ENCODE peak calls at places on chromosomes 4 and X, in seven cellular contexts. Y is kidney epithelial cell, Q is T-helper 2 cell, B is Caki2, I is PC-9, O is A172, J is T follicular helper cell. D is an unnamed sample.

GRCh38 chr4:7929530-7929951 is 10.1 kb downstream of the AFAP1 start:
- DNase-seq in I (peak), B (no peak), O (peak), Q (no peak), Y (no peak), J (no peak), D (no peak)

GRCh38 chr4:84648863-84649647 is 66.1 kb downstream of the CDS1 start:
- DNase-seq in Q (no peak), B (no peak), O (no peak), Y (no peak), I (no peak), J (no peak), D (no peak)

GRCh38 chr4:33494150-33494549 is 2750.2 kb downstream of the ARAP2 start:
- DNase-seq in J (no peak), I (no peak), O (peak), Y (no peak), Q (no peak), B (peak), D (peak)

GRCh38 chr4:107818301-107818910 is 6.3 kb upstream of the SGMS2 start:
- DNase-seq in O (peak), Q (no peak), Y (peak), B (peak), I (peak), J (no peak), D (no peak)

GRCh38 chrX:75096331-75096730 is 59.8 kb downstream of the ABCB7 start:
- DNase-seq in B (no peak), Q (no peak), O (no peak), Y (no peak), J (no peak), I (no peak), D (no peak)

GRCh38 chrX:49166914-49167739 is 4.6 kb downstream of the MAGIX start:
- DNase-seq in I (peak), J (no peak), B (no peak), O (peak), Y (no peak), Q (peak), D (no peak)

GRCh38 chr4:106287353-106287969 is 28.5 kb downstream of the TBCK start:
- DNase-seq in I (no peak), Q (no peak), J (no peak), Y (peak), B (peak), O (peak), D (peak)

GRCh38 chrX:152913354-152913753 is 15.5 kb downstream of the ZNF185 start:
- DNase-seq in Y (no peak), B (no peak), O (no peak), I (no peak), Q (no peak), J (no peak), D (no peak)

GRCh38 chr4:22190855-22191254 is 242.3 kb upstream of the KCNIP4 start:
- DNase-seq in J (no peak), B (peak), Y (peak), I (peak), O (peak), Q (no peak), D (peak)

GRCh38 chrX:20947411-20947912 is 426.8 kb upstream of the CNKSR2 start:
- DNase-seq in B (no peak), Q (no peak), J (no peak), O (no peak), I (no peak), Y (no peak), D (no peak)

GRCh38 chrX:44828008-44828605 is 15.7 kb upstream of the DUSP21 start:
- DNase-seq in O (peak), J (no peak), Q (no peak), B (peak), Y (peak), I (no peak), D (peak)

GRCh38 chr4:52932586-52933482 is 70.7 kb downstream of the RASL11B start:
- DNase-seq in B (no peak), Y (no peak), O (no peak), J (no peak), Q (no peak), I (no peak), D (no peak)

GRCh38 chr4:7393491-7394183 is 41.1 kb downstream of the PSAPL1 start:
- DNase-seq in O (no peak), J (no peak), Q (no peak), I (no peak), B (no peak), Y (no peak), D (no peak)

GRCh38 chr4:143784567-143784966 is 84.1 kb upstream of the FREM3 start:
- DNase-seq in B (no peak), J (no peak), Y (no peak), Q (no peak), O (no peak), I (no peak), D (no peak)

GRCh38 chr4:98555798-98556445 is 102.5 kb downstream of the TSPAN5 start:
- DNase-seq in O (no peak), J (no peak), I (no peak), Y (no peak), B (no peak), Q (no peak), D (no peak)

GRCh38 chr4:66433706-66434105 is 763.4 kb upstream of the EPHA5 start:
- DNase-seq in O (no peak), J (no peak), B (no peak), I (no peak), Q (no peak), Y (no peak), D (no peak)

GRCh38 chr4:122732329-122733026 is at the start of gene BBS12:
- DNase-seq in I (peak), J (peak), O (peak), Y (peak), Q (peak), B (peak), D (peak)

GRCh38 chr4:125104616-125105015 is 210.1 kb upstream of the FAT4 start:
- DNase-seq in I (no peak), Q (no peak), O (peak), Y (no peak), J (no peak), B (no peak), D (no peak)

GRCh38 chr4:101274888-101275752 is 72.2 kb downstream of the PPP3CA start:
- DNase-seq in Q (no peak), J (no peak), B (no peak), Y (no peak), O (no peak), I (no peak), D (no peak)

GRCh38 chr4:107792691-107793090 is 32.0 kb upstream of the SGMS2 start:
- DNase-seq in B (no peak), I (no peak), O (no peak), Y (no peak), J (no peak), Q (no peak), D (no peak)

GRCh38 chrX:100673397-100673953 is 29.5 kb downstream of the SRPX2 start:
- DNase-seq in I (no peak), Y (no peak), J (no peak), B (no peak), Q (no peak), O (peak), D (no peak)

GRCh38 chr4:40842318-40842717 is 92.6 kb downstream of the NSUN7 start:
- DNase-seq in Y (no peak), J (no peak), B (peak), I (no peak), O (no peak), Q (no peak), D (no peak)

GRCh38 chr4:71063711-71064110 is 70.3 kb downstream of the DCK start:
- DNase-seq in I (no peak), O (no peak), J (no peak), Q (no peak), Y (no peak), B (no peak), D (no peak)

GRCh38 chrX:136823175-136823574 is 42.4 kb upstream of the ARHGEF6 start:
- DNase-seq in I (no peak), Q (no peak), J (no peak), Y (no peak), B (no peak), O (peak), D (no peak)

GRCh38 chr4:146520894-146521542 is 722 bp downstream of the SLC10A7 start:
- DNase-seq in O (peak), I (peak), J (no peak), B (peak), Y (no peak), Q (peak), D (peak)

GRCh38 chr4:3388461-3389185 is 53.1 kb upstream of the HGFAC start:
- DNase-seq in J (no peak), B (peak), O (peak), Q (no peak), Y (peak), I (no peak), D (peak)

GRCh38 chr4:73648478-73648877 is 28.2 kb upstream of the RASSF6 start:
- DNase-seq in Y (no peak), B (no peak), J (no peak), I (no peak), Q (no peak), O (no peak), D (no peak)

GRCh38 chr4:169925678-169926077 is 100.5 kb downstream of the MFAP3L start:
- DNase-seq in Y (no peak), J (no peak), O (no peak), I (no peak), B (no peak), Q (no peak), D (no peak)

GRCh38 chrX:43676960-43677582 is 21.0 kb downstream of the MAOA start:
- DNase-seq in Y (no peak), I (no peak), O (no peak), J (no peak), B (no peak), Q (no peak), D (no peak)

GRCh38 chrX:103608305-103608963 is 671 bp downstream of the TCEAL3 start:
- DNase-seq in Y (no peak), B (no peak), O (no peak), I (no peak), Q (no peak), J (no peak), D (no peak)

GRCh38 chr4:114481856-114482255 is 116.8 kb upstream of the UGT8 start:
- DNase-seq in B (no peak), O (no peak), I (no peak), J (no peak), Q (no peak), Y (no peak), D (no peak)

GRCh38 chrX:53494427-53494826 is 60.3 kb upstream of the HSD17B10 start:
- DNase-seq in I (no peak), Y (no peak), Q (no peak), O (no peak), J (no peak), B (no peak), D (no peak)

GRCh38 chrX:7120578-7121219 is 26.8 kb upstream of the STS start:
- DNase-seq in B (peak), O (no peak), Q (no peak), Y (no peak), I (peak), J (no peak), D (no peak)

GRCh38 chr4:150960079-150960478 is 55.0 kb downstream of the LRBA start:
- DNase-seq in O (peak), B (peak), Y (no peak), J (no peak), I (no peak), Q (no peak), D (peak)

GRCh38 chr4:107275192-107275591 is 239.1 kb upstream of the DKK2 start:
- DNase-seq in Y (no peak), O (no peak), I (no peak), B (no peak), J (no peak), Q (no peak), D (no peak)

GRCh38 chrX:17705211-17705610 is 32.1 kb upstream of the SCML1 start:
- DNase-seq in I (no peak), B (no peak), O (no peak), Q (no peak), J (no peak), Y (no peak), D (no peak)